ENCODE peak calls at places on chromosomes 3 and 15, in four cellular contexts. F is endothelial cell, T is skeletal muscle cell, P is sciatic nerve. X is an unnamed sample.

GRCh38 chr15:34584321-34584668 is 844 bp upstream of the GOLGA8B start:
- DNase-seq in T (no peak), P (no peak), F (no peak), X (no peak)

GRCh38 chr3:116263842-116264545 is 181.3 kb downstream of the LSAMP start:
- DNase-seq in T (peak), P (no peak), F (no peak), X (no peak)

GRCh38 chr15:74375303-74375693 is 7.9 kb upstream of the CYP11A1 start:
- DNase-seq in F (peak), P (peak), T (no peak), X (peak)

GRCh38 chr3:11204697-11205397 is 50.6 kb downstream of the HRH1 start:
- DNase-seq in F (no peak), P (peak), T (no peak), X (no peak)

GRCh38 chr3:61663728-61664492 is 102.5 kb downstream of the PTPRG start:
- DNase-seq in P (no peak), F (no peak), T (peak), X (no peak)

GRCh38 chr15:69697913-69698312 is 245.3 kb downstream of the RPLP1 start:
- DNase-seq in T (no peak), F (no peak), P (no peak), X (peak)

GRCh38 chr3:78940128-78940527 is 827.7 kb downstream of the ROBO1 start:
- DNase-seq in T (no peak), F (no peak), P (no peak), X (no peak)

GRCh38 chr3:119294402-119294888 is 262 bp downstream of the ARHGAP31 start:
- DNase-seq in P (peak), F (no peak), T (no peak), X (no peak)

GRCh38 chr3:116302087-116302747 is 143.1 kb downstream of the LSAMP start:
- DNase-seq in P (no peak), F (no peak), T (peak), X (no peak)

GRCh38 chr3:150925751-150926201 is 20.5 kb upstream of the MINDY4B start:
- DNase-seq in P (no peak), T (no peak), F (peak), X (peak)

GRCh38 chr15:59622289-59622688 is 10.7 kb downstream of the GCNT3 start:
- DNase-seq in F (peak), T (peak), P (no peak), X (no peak)

GRCh38 chr3:108060331-108060730 is 30.5 kb downstream of the CD47 start:
- DNase-seq in F (no peak), T (no peak), P (no peak), X (no peak)

X was measured in globus pallidus.